ENCODE peak calls at places on chromosomes 3 and 15, in seven cellular contexts. N is M059J; F is DMS 273 treated with DMSO at 0.1 percent for 48 hours; I is nephron progenitor cell; Z is NCI-H460; Y is stimulated activated naive B cell treated with anti-CD40 and anti-IgM and Interleukin-4, amounts not matched to agents 10 μg/mL and 1 μg/mL and 100 μg/mL, for 72 hours; Q is A549. X is an unnamed sample.

GRCh38 chr3:75089831-75090230 is 475.4 kb upstream of the CNTN3 start:
- DNase-seq in Q (no peak), Z (no peak), N (no peak), I (no peak), F (no peak), Y (no peak), X (no peak)

GRCh38 chr3:177335728-177336127 is 138.4 kb upstream of the TBL1XR1 start:
- DNase-seq in Y (no peak), Z (no peak), N (peak; percentile 86), F (no peak), I (no peak), Q (no peak), X (no peak)

GRCh38 chr3:47265008-47265407 is 17.6 kb downstream of the KIF9 start:
- DNase-seq in Z (no peak), I (no peak), N (no peak), Q (no peak), F (no peak), Y (no peak), X (no peak)

GRCh38 chr15:69570997-69571396 is 118.4 kb downstream of the RPLP1 start:
- DNase-seq in F (no peak), Z (no peak), I (no peak), Y (no peak), Q (no peak), N (no peak), X (no peak)

GRCh38 chr3:150114273-150114672 is 143.6 kb upstream of the PFN2 start:
- DNase-seq in I (no peak), N (no peak), Y (no peak), Q (no peak), F (no peak), Z (no peak), X (no peak)

GRCh38 chr15:100112061-100112420 is 229.7 kb downstream of the ADAMTS17 start:
- DNase-seq in F (no peak), N (no peak), Z (no peak), I (no peak), Q (no peak), Y (no peak), X (no peak)

GRCh38 chr3:113912551-113913246 is 35.1 kb upstream of the ZDHHC23 start:
- DNase-seq in Y (peak; percentile 18), F (peak; percentile 42), Q (peak; percentile 24), I (no peak), N (peak; percentile 84), Z (peak; percentile 44), X (peak; percentile 10)

GRCh38 chr3:141280086-141280485 is 48.5 kb downstream of the PXYLP1 start:
- DNase-seq in I (no peak), N (peak; percentile 86), Y (no peak), Q (no peak), F (no peak), Z (no peak), X (no peak)

GRCh38 chr3:13042127-13042931 is 30.9 kb downstream of the IQSEC1 start:
- DNase-seq in N (no peak), I (no peak), Y (no peak), Z (no peak), F (no peak), Q (no peak), X (no peak)

GRCh38 chr3:196144383-196145105 is 62.7 kb upstream of the TFRC start:
- DNase-seq in Q (no peak), F (no peak), I (no peak), Y (no peak), N (peak; percentile 94), Z (no peak), X (no peak)

GRCh38 chr3:171459942-171460225 is 321 bp downstream of the TNIK start:
- DNase-seq in Y (no peak), I (no peak), N (peak; percentile 49), F (no peak), Q (no peak), Z (no peak), X (peak; percentile 17)

GRCh38 chr3:139105154-139105702 is 60.5 kb upstream of the PRR23C start:
- DNase-seq in N (no peak), Q (no peak), F (no peak), I (no peak), Y (no peak), Z (no peak), X (no peak)

GRCh38 chr3:49856181-49857005 is at the start of gene TRAIP:
- DNase-seq in N (peak; percentile 88), Z (peak; percentile 91), Y (peak; percentile 92), F (peak; percentile 82), I (peak; percentile 97), Q (peak; percentile 96), X (peak; percentile 91)

GRCh38 chr3:86985427-86985826 is 5.5 kb downstream of the VGLL3 start:
- DNase-seq in N (no peak), Z (no peak), I (no peak), Y (no peak), F (no peak), Q (no peak), X (no peak)

GRCh38 chr15:90885432-90886290 is 1.4 kb downstream of the FES start:
- DNase-seq in F (no peak), Z (peak; percentile 56), I (peak; percentile 92), Q (no peak), N (peak; percentile 37), Y (peak; percentile 66), X (peak; percentile 86)

GRCh38 chr15:77030928-77031375 is 36.0 kb downstream of the PSTPIP1 start:
- DNase-seq in Z (no peak), F (no peak), Y (peak; percentile 0), Q (no peak), I (no peak), N (no peak), X (peak; percentile 6)

GRCh38 chr3:36700537-36701248 is 63.7 kb downstream of the DCLK3 start:
- DNase-seq in I (peak; percentile 69), F (peak; percentile 29), Q (peak; percentile 47), Z (peak; percentile 67), Y (peak; percentile 20), N (peak; percentile 60), X (peak; percentile 66)

GRCh38 chr3:169564883-169565282 is 98.6 kb downstream of the MECOM start:
- DNase-seq in F (no peak), Q (peak; percentile 11), N (no peak), I (no peak), Z (no peak), Y (no peak), X (no peak)

GRCh38 chr3:152291649-152292066 is 22.9 kb downstream of the MBNL1 start:
- DNase-seq in I (no peak), N (peak; percentile 94), Q (no peak), Z (no peak), F (no peak), Y (no peak), X (no peak)

GRCh38 chr15:25057574-25057973 is 102.8 kb downstream of the SNRPN start:
- DNase-seq in Q (no peak), F (no peak), I (no peak), Y (no peak), N (no peak), Z (no peak), X (no peak)

GRCh38 chr3:136818191-136818850 is 605 bp upstream of the SLC35G2 start:
- DNase-seq in F (peak; percentile 76), Z (peak; percentile 76), N (peak; percentile 99), Y (peak; percentile 26), I (peak; percentile 21), Q (peak; percentile 71), X (peak; percentile 4)

GRCh38 chr3:22887664-22888291 is 315.3 kb upstream of the UBE2E2 start:
- DNase-seq in Y (no peak), Z (peak; percentile 8), N (peak; percentile 0), F (no peak), I (peak; percentile 10), Q (no peak), X (peak; percentile 26)

GRCh38 chr3:179652467-179653105 is at the start of gene USP13:
- DNase-seq in Q (peak; percentile 48), Z (peak; percentile 29), Y (peak; percentile 60), F (peak; percentile 84), N (peak; percentile 85), I (peak; percentile 80), X (peak; percentile 75)

GRCh38 chr3:79587150-79587549 is 180.6 kb downstream of the ROBO1 start:
- DNase-seq in Y (no peak), Q (no peak), F (no peak), I (no peak), Z (no peak), N (no peak), X (no peak)

GRCh38 chr3:134535186-134535974 is 49.5 kb downstream of the CEP63 start:
- DNase-seq in Y (no peak), Q (no peak), Z (no peak), F (no peak), I (no peak), N (peak; percentile 18), X (no peak)

GRCh38 chr3:52315977-52316764 is at the start of gene DNAH1:
- DNase-seq in Z (no peak), N (no peak), I (no peak), F (no peak), Y (no peak), Q (no peak), X (no peak)

GRCh38 chr15:70236306-70237103 is 138.8 kb upstream of the TLE3 start:
- DNase-seq in F (no peak), Y (no peak), Z (no peak), Q (no peak), I (no peak), N (peak; percentile 74), X (no peak)

GRCh38 chr3:36792342-36792741 is 28.0 kb upstream of the DCLK3 start:
- DNase-seq in Q (peak; percentile 8), Z (peak; percentile 5), I (peak; percentile 40), Y (no peak), N (peak; percentile 24), F (no peak), X (peak; percentile 54)

GRCh38 chr15:62920569-62921502 is 121.7 kb upstream of the TPM1 start:
- DNase-seq in Y (no peak), Z (no peak), I (no peak), Q (no peak), N (peak; percentile 80), F (no peak), X (no peak)

GRCh38 chr3:71305246-71306206 is 278.0 kb downstream of the FOXP1 start:
- DNase-seq in N (peak; percentile 43), F (no peak), Q (no peak), I (peak; percentile 34), Y (peak; percentile 11), Z (no peak), X (peak; percentile 37)

GRCh38 chr15:60507596-60508424 is 28.9 kb upstream of the ICE2 start:
- DNase-seq in Y (peak; percentile 35), Z (peak; percentile 71), Q (peak; percentile 75), F (peak; percentile 3), N (peak; percentile 69), I (peak; percentile 33), X (peak; percentile 40)

GRCh38 chr15:55661431-55661830 is 73.3 kb upstream of the PYGO1 start:
- DNase-seq in F (no peak), Y (no peak), N (peak; percentile 32), Z (no peak), I (no peak), Q (no peak), X (no peak)